ENCODE peak calls at places on chromosomes 4 and X, in nine cellular contexts. M is bronchial epithelial cell, K is colonic mucosa, I is tibial nerve, W is PC-9, J is A549, E is AG09309, L is ovary, F is choroid plexus epithelial cell. U is an unnamed sample.

GRCh38 chr4:17636696-17637351 is 22.4 kb downstream of the MED28 start:
- DNase-seq in M (peak), K (peak), I (peak), W (peak), J (peak), E (no peak), L (peak), F (peak), U (no peak)

GRCh38 chr4:23728393-23728792 is 161.5 kb downstream of the PPARGC1A start:
- DNase-seq in M (peak), K (no peak), I (peak), W (no peak), J (peak), E (peak), L (no peak), F (peak), U (no peak)

GRCh38 chrX:46588263-46588662 is 14.7 kb downstream of the CHST7 start:
- DNase-seq in M (peak), K (no peak), I (peak), W (no peak), J (no peak), E (no peak), L (no peak), F (peak), U (no peak)

GRCh38 chr4:79042079-79042674 is 102.9 kb upstream of the PAQR3 start:
- DNase-seq in M (peak), K (peak), I (peak), W (no peak), J (no peak), E (no peak), L (no peak), F (peak), U (peak)

GRCh38 chrX:77446840-77447239 is 349 bp upstream of the FGF16 start:
- DNase-seq in M (no peak), K (no peak), I (no peak), W (no peak), J (no peak), E (no peak), L (no peak), F (no peak), U (no peak)

GRCh38 chr4:38832206-38832605 is 24.4 kb downstream of the TLR6 start:
- DNase-seq in M (no peak), K (no peak), I (no peak), W (no peak), J (no peak), E (no peak), L (no peak), F (no peak), U (no peak)

GRCh38 chrX:54807524-54808108 is at the start of gene MAGED2:
- DNase-seq in M (peak), K (peak), I (peak), W (no peak), J (no peak), E (no peak), L (peak), F (peak), U (no peak)

GRCh38 chr4:82797591-82798081 is 960 bp downstream of the SCD5 start:
- DNase-seq in M (no peak), K (no peak), I (no peak), W (no peak), J (no peak), E (no peak), L (peak), F (no peak), U (no peak)

GRCh38 chrX:15751160-15751819 is 13.2 kb downstream of the CA5B start:
- DNase-seq in M (no peak), K (no peak), I (no peak), W (no peak), J (no peak), E (peak), L (no peak), F (peak), U (no peak)

GRCh38 chr4:6121276-6121850 is 79.0 kb downstream of the JAKMIP1 start:
- DNase-seq in M (no peak), K (no peak), I (no peak), W (no peak), J (no peak), E (no peak), L (no peak), F (no peak), U (no peak)

GRCh38 chr4:39050590-39050989 is 11.4 kb upstream of the KLHL5 start:
- DNase-seq in M (no peak), K (no peak), I (no peak), W (no peak), J (no peak), E (no peak), L (no peak), F (no peak), U (no peak)

GRCh38 chr4:42637861-42638260 is 19.0 kb downstream of the ATP8A1 start:
- DNase-seq in M (no peak), K (no peak), I (no peak), W (no peak), J (no peak), E (no peak), L (no peak), F (no peak), U (no peak)

GRCh38 chrX:110743679-110744340 is 51.8 kb downstream of the CHRDL1 start:
- DNase-seq in M (no peak), K (no peak), I (no peak), W (no peak), J (no peak), E (no peak), L (no peak), F (no peak), U (no peak)

GRCh38 chr4:89598602-89599001 is 238.4 kb downstream of the SNCA start:
- DNase-seq in M (peak), K (no peak), I (no peak), W (no peak), J (peak), E (no peak), L (no peak), F (peak), U (peak)

GRCh38 chrX:42378857-42379256 is 399.1 kb downstream of the PPP1R2C start:
- DNase-seq in M (no peak), K (no peak), I (no peak), W (no peak), J (no peak), E (no peak), L (no peak), F (no peak), U (peak)

GRCh38 chrX:40459576-40460158 is 121.1 kb upstream of the ATP6AP2 start:
- DNase-seq in M (no peak), K (no peak), I (no peak), W (no peak), J (no peak), E (no peak), L (no peak), F (no peak), U (no peak)

GRCh38 chr4:137253949-137254348 is 278.3 kb downstream of the PCDH18 start:
- DNase-seq in M (peak), K (no peak), I (no peak), W (no peak), J (no peak), E (peak), L (no peak), F (peak), U (no peak)

GRCh38 chr4:41169256-41169655 is 45.1 kb downstream of the APBB2 start:
- DNase-seq in M (no peak), K (no peak), I (no peak), W (no peak), J (no peak), E (no peak), L (no peak), F (no peak), U (no peak)

GRCh38 chr4:161457906-161458305 is 705.9 kb downstream of the FSTL5 start:
- DNase-seq in M (no peak), K (no peak), I (no peak), W (no peak), J (no peak), E (no peak), L (no peak), F (no peak), U (no peak)

GRCh38 chr4:108427946-108428345 is 192.4 kb upstream of the RPL34 start:
- DNase-seq in M (no peak), K (no peak), I (no peak), W (no peak), J (no peak), E (peak), L (no peak), F (peak), U (no peak)

GRCh38 chr4:87465739-87466366 is 43.5 kb downstream of the NUDT9 start:
- DNase-seq in M (peak), K (no peak), I (peak), W (no peak), J (peak), E (peak), L (no peak), F (peak), U (peak)

GRCh38 chrX:132171478-132171877 is 43.7 kb upstream of the FRMD7 start:
- DNase-seq in M (no peak), K (no peak), I (no peak), W (no peak), J (no peak), E (no peak), L (no peak), F (peak), U (no peak)

GRCh38 chr4:104128031-104128849 is 366.5 kb downstream of the CXXC4 start:
- DNase-seq in M (no peak), K (no peak), I (no peak), W (no peak), J (no peak), E (no peak), L (no peak), F (no peak), U (peak)

GRCh38 chr4:188854451-188854850 is 715.2 kb downstream of the TRIML1 start:
- DNase-seq in M (no peak), K (no peak), I (no peak), W (no peak), J (no peak), E (peak), L (no peak), F (no peak), U (no peak)
- H3K4me3 ChIP-seq in M (no peak), K (no peak), I (no peak), W (no peak), J (no peak), E (no peak), L (no peak), F (no peak), U (no peak)

GRCh38 chr4:187175197-187175596 is 451.5 kb upstream of the FAT1 start:
- DNase-seq in M (no peak), K (no peak), I (no peak), W (no peak), J (no peak), E (no peak), L (no peak), F (no peak), U (no peak)
- TF ChIP-seq CTCF in M (no peak), K (peak), I (no peak), W (no peak), J (no peak), E (peak), L (no peak), F (peak), U (no peak)

GRCh38 chr4:74796631-74797030 is 2.3 kb upstream of the BTC start:
- DNase-seq in M (peak), K (no peak), I (no peak), W (no peak), J (no peak), E (no peak), L (no peak), F (no peak), U (no peak)

GRCh38 chr4:74793757-74794340 is 474 bp downstream of the BTC start:
- DNase-seq in M (peak), K (peak), I (no peak), W (peak), J (peak), E (no peak), L (peak), F (peak), U (no peak)

GRCh38 chr4:74790652-74791051 is 3.7 kb downstream of the BTC start:
- DNase-seq in M (no peak), K (no peak), I (no peak), W (no peak), J (no peak), E (no peak), L (no peak), F (no peak), U (no peak)

GRCh38 chr4:74789518-74789917 is 4.8 kb downstream of the BTC start:
- DNase-seq in M (no peak), K (no peak), I (no peak), W (no peak), J (no peak), E (no peak), L (no peak), F (no peak), U (no peak)

GRCh38 chr4:74794341-74794801 is at the start of gene BTC:
- DNase-seq in M (peak), K (peak), I (no peak), W (peak), J (peak), E (no peak), L (no peak), F (peak), U (no peak)
- H3K4me3 ChIP-seq in M (peak), K (peak), I (peak), W (peak), J (peak), E (peak), L (peak), F (peak), U (peak)

DNA sequence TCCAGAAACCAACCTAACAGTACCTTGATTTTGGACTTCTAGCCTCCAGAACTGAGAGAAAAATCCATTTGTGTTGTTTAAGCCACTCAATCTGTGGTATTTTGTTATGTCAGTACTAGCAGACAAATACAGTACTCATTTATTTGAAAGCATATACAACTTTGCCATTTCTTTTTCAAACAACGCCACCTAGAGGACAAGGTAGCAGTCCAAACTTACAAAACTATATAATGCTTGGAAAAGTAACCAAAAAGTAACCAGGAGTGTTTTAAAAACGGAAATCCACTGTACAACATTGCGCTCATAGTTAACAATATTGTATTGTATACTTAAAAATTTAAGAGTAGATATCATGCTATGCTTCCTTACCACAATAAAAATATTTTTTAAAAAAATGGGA is 37.0 kb upstream of the FGF13 start:
- DNase-seq in M (peak), K (no peak), I (no peak), W (no peak), J (no peak), E (no peak), L (no peak), F (peak), U (no peak)
- TF ChIP-seq CTCF in M (no peak), K (peak), I (peak), W (peak), J (peak), E (peak), L (no peak), F (peak), U (peak)

GRCh38 chrX:53116101-53116500 is 22.2 kb downstream of the KANTR start:
- DNase-seq in M (no peak), K (no peak), I (no peak), W (no peak), J (no peak), E (no peak), L (no peak), F (peak), U (no peak)
- H3K4me3 ChIP-seq in M (no peak), K (no peak), I (no peak), W (no peak), J (no peak), E (no peak), L (no peak), F (no peak), U (no peak)

GRCh38 chrX:73850124-73851013 is 287.4 kb downstream of the CHIC1 start:
- DNase-seq in M (peak), K (peak), I (no peak), W (no peak), J (peak), E (no peak), L (peak), F (peak), U (peak)
- TF ChIP-seq CTCF in M (peak), K (no peak), I (no peak), W (peak), J (peak), E (peak), L (no peak), F (peak), U (peak)

DNA sequence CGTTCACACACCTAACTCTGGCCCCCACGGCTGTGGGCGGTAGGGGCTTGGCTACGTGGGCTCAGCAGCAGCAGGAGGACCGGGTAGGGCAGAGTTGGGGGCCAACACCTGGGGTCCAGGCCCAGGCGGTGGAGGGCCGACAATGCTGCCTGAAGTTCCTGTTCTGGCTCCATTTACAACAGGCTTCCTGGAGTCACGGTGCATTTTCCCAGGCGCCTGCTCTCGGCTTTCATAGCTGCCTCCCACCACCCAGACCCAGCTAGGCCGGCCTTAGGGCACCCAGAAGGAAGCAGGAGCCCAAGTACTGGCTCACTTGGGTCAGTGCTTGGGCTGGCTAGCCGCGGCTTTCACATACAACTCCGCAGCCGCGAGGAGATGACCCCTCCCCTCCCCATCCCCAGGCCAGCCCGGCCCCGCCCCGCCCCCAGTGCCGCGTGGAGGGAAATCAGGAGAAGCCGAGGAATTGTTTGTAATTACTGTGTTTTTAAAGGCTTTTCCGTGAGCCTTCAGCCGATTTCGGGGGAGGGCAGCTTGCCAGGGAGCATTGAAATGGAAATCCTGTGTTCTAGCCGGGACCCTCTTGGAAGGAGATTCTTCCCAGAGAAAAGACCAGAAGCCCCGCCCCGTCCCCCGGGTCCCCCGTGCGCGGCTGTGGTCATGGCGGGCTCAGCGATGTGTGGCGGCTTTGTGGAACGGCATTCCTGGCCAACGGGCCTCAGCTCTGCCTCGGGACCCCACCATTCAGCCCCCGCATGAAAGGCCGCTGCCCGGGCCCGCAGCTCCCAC is 28.5 kb downstream of the PJA1 start:
- DNase-seq in M (no peak), K (peak), I (peak), W (no peak), J (no peak), E (no peak), L (peak), F (peak), U (no peak)
- H3K4me3 ChIP-seq in M (no peak), K (no peak), I (peak), W (no peak), J (no peak), E (no peak), L (peak), F (no peak), U (no peak)

GRCh38 chrX:133179500-133179899 is 38.7 kb downstream of the TFDP3 start:
- DNase-seq in M (no peak), K (no peak), I (no peak), W (no peak), J (no peak), E (no peak), L (no peak), F (no peak), U (no peak)
- TF ChIP-seq CTCF in M (no peak), K (no peak), I (no peak), W (no peak), J (no peak), E (no peak), L (no peak), F (no peak), U (no peak)

DNA sequence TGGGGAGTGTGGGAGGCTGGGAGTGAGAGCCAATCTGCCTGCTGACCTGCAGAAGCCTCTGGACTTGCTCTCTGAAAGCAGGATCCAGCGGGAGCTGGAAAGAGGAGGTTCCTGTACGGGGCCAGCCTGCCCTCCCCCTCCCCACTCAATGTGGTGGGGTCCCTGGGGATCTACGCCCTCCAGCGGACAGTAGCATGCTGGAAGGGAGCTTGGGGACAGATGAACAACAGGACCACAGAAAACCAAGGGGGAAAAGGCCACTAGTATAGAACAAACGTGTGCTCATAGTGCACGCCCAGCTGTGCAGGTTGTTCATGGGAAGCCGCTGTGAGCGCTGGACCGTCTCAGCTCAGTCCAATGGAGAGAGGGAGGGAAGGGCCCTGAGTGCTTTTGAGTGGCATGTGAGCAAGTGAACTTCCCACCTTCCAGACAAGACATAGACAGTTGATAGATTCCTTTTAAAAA is 15.8 kb downstream of the HMX1 start:
- DNase-seq in M (no peak), K (no peak), I (no peak), W (no peak), J (no peak), E (no peak), L (no peak), F (no peak), U (no peak)
- H3K4me3 ChIP-seq in M (no peak), K (no peak), I (no peak), W (no peak), J (no peak), E (no peak), L (no peak), F (no peak), U (no peak)